ENCODE peak calls at places on chromosomes 2 and 18, in five cellular contexts. I is brain microvascular endothelial cell, Y is RWPE1, H is endothelial cell, S is GM06990. T is an unnamed sample.
A peak's percentile ranks its signal among the peaks of the same experiment; 100 is the strongest.

GRCh38 chr2:185875532-185875931 is 136.9 kb downstream of the FSIP2 start:
- DNase-seq in I (no peak), Y (no peak), H (no peak), S (no peak), T (no peak)

GRCh38 chr18:42525905-42526304 is 570.9 kb downstream of the PIK3C3 start:
- DNase-seq in I (no peak), Y (no peak), H (no peak), S (no peak), T (no peak)

GRCh38 chr2:85642725-85643124 is 25.3 kb downstream of the SFTPB start:
- DNase-seq in I (no peak), Y (no peak), H (no peak), S (no peak), T (no peak)

GRCh38 chr2:232219932-232220331 is 158.6 kb upstream of the ALPP start:
- DNase-seq in I (no peak), Y (no peak), H (no peak), S (no peak), T (no peak)

GRCh38 chr2:190943706-190944105 is 63.1 kb downstream of the GLS start:
- DNase-seq in I (no peak), Y (no peak), H (no peak), S (no peak), T (no peak)

GRCh38 chr2:26911911-26912861 is 58.3 kb upstream of the MAPRE3 start:
- DNase-seq in I (no peak), Y (no peak), H (no peak), S (no peak), T (no peak)

GRCh38 chr2:207253946-207254345 is 88.2 kb upstream of the KLF7 start:
- DNase-seq in I (peak; percentile 85), Y (peak; percentile 76), H (no peak), S (no peak), T (peak; percentile 76)

GRCh38 chr2:109446531-109447131 is 167.1 kb downstream of the SEPTIN10 start:
- DNase-seq in I (no peak), Y (no peak), H (no peak), S (no peak), T (no peak)

GRCh38 chr2:10434885-10435419 is 13.2 kb downstream of the ODC1 start:
- DNase-seq in I (peak; percentile 46), Y (peak; percentile 82), H (peak; percentile 94), S (peak; percentile 82), T (peak; percentile 60)

GRCh38 chr2:203824057-203824456 is 43.5 kb upstream of the CTLA4 start:
- DNase-seq in I (no peak), Y (no peak), H (no peak), S (no peak), T (no peak)

GRCh38 chr18:78123926-78124797 is 855.5 kb upstream of the SALL3 start:
- DNase-seq in I (no peak), Y (no peak), H (no peak), S (no peak), T (no peak)

GRCh38 chr2:181810823-181811695 is 80.5 kb upstream of the ITPRID2 start:
- DNase-seq in I (peak; percentile 95), Y (peak; percentile 93), H (no peak), S (no peak), T (peak; percentile 86)

GRCh38 chr2:172998547-172998946 is 77.1 kb upstream of the MAP3K20 start:
- DNase-seq in I (no peak), Y (peak; percentile 8), H (no peak), S (no peak), T (no peak)

GRCh38 chr18:48228301-48228715 is 180.9 kb downstream of the ZBTB7C start:
- DNase-seq in I (no peak), Y (peak; percentile 4), H (no peak), S (no peak), T (peak; percentile 8)

GRCh38 chr2:182973441-182974352 is 64.6 kb downstream of the NCKAP1 start:
- DNase-seq in I (no peak), Y (no peak), H (no peak), S (no peak), T (no peak)

GRCh38 chr2:85318222-85319182 is 9.3 kb downstream of the TGOLN2 start:
- DNase-seq in I (peak; percentile 74), Y (peak; percentile 15), H (no peak), S (no peak), T (peak; percentile 57)

GRCh38 chr2:142868281-142868762 is 9.1 kb upstream of the KYNU start:
- DNase-seq in I (no peak), Y (peak; percentile 25), H (no peak), S (peak; percentile 80), T (no peak)

GRCh38 chr18:78736015-78736690 is 243.5 kb upstream of the SALL3 start:
- DNase-seq in I (no peak), Y (no peak), H (no peak), S (no peak), T (no peak)

GRCh38 chr2:22359020-22359672 is 1025.8 kb upstream of the KLHL29 start:
- DNase-seq in I (no peak), Y (no peak), H (no peak), S (no peak), T (no peak)

GRCh38 chr18:62979172-62979571 is 263.8 kb downstream of the PHLPP1 start:
- DNase-seq in I (peak; percentile 21), Y (peak; percentile 14), H (no peak), S (no peak), T (peak; percentile 97)

GRCh38 chr18:44697315-44697714 is 16.6 kb downstream of the SETBP1 start:
- DNase-seq in I (no peak), Y (no peak), H (no peak), S (no peak), T (no peak)

GRCh38 chr2:210630904-210631560 is 74.6 kb downstream of the CPS1 start:
- DNase-seq in I (no peak), Y (no peak), H (no peak), S (no peak), T (no peak)

GRCh38 chr2:193584001-193584400 is 1389.3 kb upstream of the TMEFF2 start:
- DNase-seq in I (no peak), Y (no peak), H (peak; percentile 39), S (no peak), T (no peak)

GRCh38 chr2:78676921-78677696 is 348.4 kb upstream of the REG3G start:
- DNase-seq in I (no peak), Y (no peak), H (no peak), S (no peak), T (no peak)

GRCh38 chr2:240605867-240606743 is 19.2 kb upstream of the GPR35 start:
- DNase-seq in I (no peak), Y (no peak), H (no peak), S (no peak), T (no peak)

GRCh38 chr18:3590096-3590655 is 140.2 kb downstream of the TGIF1 start:
- DNase-seq in I (no peak), Y (no peak), H (no peak), S (no peak), T (no peak)

GRCh38 chr2:172230783-172231446 is 128.2 kb upstream of the DLX2 start:
- DNase-seq in I (no peak), Y (peak; percentile 53), H (no peak), S (no peak), T (no peak)

GRCh38 chr2:142734770-142735169 is 142.7 kb upstream of the KYNU start:
- DNase-seq in I (peak; percentile 8), Y (no peak), H (no peak), S (no peak), T (no peak)

GRCh38 chr2:231935207-231935524 is 9.0 kb upstream of the NPPC start:
- DNase-seq in I (no peak), Y (no peak), H (no peak), S (no peak), T (no peak)

GRCh38 chr2:70068119-70068518 is 19.2 kb upstream of the PCBP1 start:
- DNase-seq in I (no peak), Y (no peak), H (no peak), S (no peak), T (no peak)

GRCh38 chr2:70061317-70061716 is 26.0 kb upstream of the PCBP1 start:
- DNase-seq in I (no peak), Y (no peak), H (no peak), S (no peak), T (no peak)

DNA sequence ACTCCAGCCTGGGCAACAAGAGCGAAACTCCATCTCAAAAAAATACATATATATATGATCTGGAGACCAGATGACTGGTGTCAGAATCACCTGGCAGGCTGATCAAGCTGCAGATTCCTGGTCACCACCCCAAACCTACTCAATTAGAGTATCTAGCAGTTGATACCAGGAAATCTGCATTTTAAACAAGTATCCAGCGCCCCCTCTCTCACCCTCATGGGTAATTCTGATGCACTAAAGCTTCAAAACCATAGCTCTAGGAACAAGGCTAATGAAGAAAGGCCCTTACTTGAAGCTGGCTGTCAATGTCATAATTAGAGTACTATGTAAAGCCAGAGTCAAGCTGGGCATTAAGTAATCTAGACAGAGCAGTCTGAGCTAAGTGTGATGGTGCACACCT is 25.0 kb upstream of the PCBP1 start:
- DNase-seq in I (no peak), Y (no peak), H (no peak), S (no peak), T (no peak)
- TF ChIP-seq CTCF in I (no peak), Y (no peak), H (no peak), S (no peak), T (peak; percentile 17)

DNA sequence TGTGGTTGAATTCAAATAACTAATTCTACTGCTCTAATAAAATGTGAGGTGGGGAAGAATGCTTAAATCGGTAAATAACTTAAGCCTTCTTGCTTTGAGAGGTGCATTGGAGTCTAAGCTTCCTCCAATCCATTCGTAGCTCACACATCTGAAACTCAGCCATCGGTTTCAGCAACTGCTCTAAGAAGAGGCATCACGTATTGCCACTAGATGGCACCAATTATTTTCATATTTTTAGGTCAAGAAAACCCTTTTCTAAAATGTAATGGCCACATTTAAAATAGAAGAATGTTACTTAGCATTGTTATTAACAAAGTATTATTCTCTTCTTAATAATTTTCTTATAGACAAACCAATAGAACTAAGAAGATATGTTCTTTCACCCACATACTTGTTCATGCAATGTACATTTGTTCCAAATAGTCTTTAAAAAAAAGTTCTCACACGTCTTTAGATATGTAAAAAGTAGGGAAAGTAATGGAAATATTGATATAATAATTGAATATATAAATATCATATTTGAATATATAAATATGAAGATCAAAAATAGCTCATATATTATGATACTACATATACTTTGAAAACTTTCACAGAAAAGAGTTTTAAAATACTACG is 229.8 kb downstream of the CCDC178 start:
- DNase-seq in I (peak; percentile 20), Y (no peak), H (no peak), S (no peak), T (peak; percentile 20)
- TF ChIP-seq CTCF in I (peak; percentile 74), Y (peak; percentile 56), H (peak; percentile 74), S (peak; percentile 63), T (peak; percentile 54)

GRCh38 chr18:51621103-51621969 is 423.9 kb upstream of the MEX3C start:
- DNase-seq in I (peak; percentile 28), Y (peak; percentile 33), H (peak; percentile 75), S (no peak), T (peak; percentile 26)
- TF ChIP-seq CTCF in I (peak; percentile 78), Y (peak; percentile 82), H (peak; percentile 85), S (peak; percentile 90), T (peak; percentile 54)

DNA sequence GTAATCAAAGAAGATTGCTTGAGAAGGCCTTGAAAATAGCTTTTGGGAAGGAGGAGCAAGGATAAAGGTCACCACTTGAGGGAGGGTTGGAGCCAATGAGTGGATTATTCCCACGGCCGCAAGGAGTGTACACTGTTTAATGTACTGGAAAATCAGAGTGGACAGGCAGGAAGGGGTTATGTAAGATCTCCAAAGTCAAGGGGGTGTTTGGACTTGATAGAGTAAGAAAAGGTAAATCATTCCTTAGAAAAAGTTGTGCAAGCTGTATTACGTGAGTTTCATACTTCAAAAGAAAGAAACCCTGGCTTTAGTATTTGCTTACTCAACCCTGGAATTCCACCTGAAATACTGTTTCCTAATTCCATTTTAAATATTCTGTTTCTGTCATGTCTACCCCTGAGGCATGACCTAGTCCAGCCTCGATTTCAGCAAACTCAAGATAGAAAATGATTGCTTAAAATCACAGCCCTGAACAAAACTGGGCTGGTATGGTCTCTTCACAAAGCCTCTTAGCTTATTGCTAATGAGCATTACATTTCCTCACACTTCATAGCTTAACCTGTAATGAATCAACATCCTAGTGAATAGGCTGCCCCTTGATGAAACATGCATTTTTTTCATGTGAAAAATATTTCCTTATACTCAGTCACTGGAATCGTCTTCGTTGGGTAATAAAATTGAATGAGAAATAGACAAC is 1.1 kb downstream of the MREG start:
- DNase-seq in I (no peak), Y (peak; percentile 68), H (no peak), S (no peak), T (no peak)
- TF ChIP-seq CTCF in I (peak; percentile 24), Y (no peak), H (no peak), S (no peak), T (no peak)